ENCODE peak calls at places on chromosomes 16 and 17, in eight cellular contexts. B is NCI-H774, L is NCI-H1092, O is HAP-1, Y is A549, V is NCI-H2081, W is cardiac fibroblast, X is ELF-1. N is an unnamed sample.

GRCh38 chr17:44988256-44988942 is 20.3 kb upstream of the C1QL1 start:
- DNase-seq in B (no peak), V (no peak), X (no peak), Y (no peak), O (no peak), W (no peak), L (no peak), N (no peak)

GRCh38 chr17:65553009-65553645 is 8.3 kb downstream of the AXIN2 start:
- DNase-seq in O (no peak), V (no peak), W (peak; percentile 74), Y (no peak), X (no peak), L (no peak), B (no peak), N (no peak)

GRCh38 chr16:85753559-85753958 is 2.7 kb upstream of the C16orf74 start:
- DNase-seq in V (no peak), O (no peak), X (no peak), W (no peak), L (peak; percentile 29), Y (no peak), B (no peak), N (peak; percentile 77)

GRCh38 chr17:35051183-35051578 is 12.3 kb downstream of the RFFL start:
- DNase-seq in X (no peak), O (no peak), Y (no peak), B (no peak), V (no peak), L (no peak), W (no peak), N (no peak)

GRCh38 chr16:74083582-74083981 is 213.0 kb upstream of the PSMD7 start:
- DNase-seq in L (no peak), W (no peak), O (no peak), V (no peak), Y (no peak), B (no peak), X (no peak), N (no peak)

GRCh38 chr17:74866198-74866835 is 6.5 kb downstream of the FDXR start:
- DNase-seq in O (no peak), V (no peak), Y (no peak), X (no peak), B (no peak), W (no peak), L (no peak), N (no peak)

GRCh38 chr16:2428051-2428786 is 1.0 kb upstream of the CCNF start:
- DNase-seq in B (no peak), X (peak; percentile 74), O (peak; percentile 47), V (no peak), W (peak; percentile 32), Y (no peak), L (no peak), N (peak; percentile 63)

GRCh38 chr17:83149761-83150251 is 70.4 kb downstream of the METRNL start:
- DNase-seq in X (no peak), O (no peak), L (no peak), W (no peak), Y (no peak), V (no peak), B (no peak), N (no peak)

GRCh38 chr16:49700928-49701685 is 154.8 kb downstream of the ZNF423 start:
- DNase-seq in L (peak; percentile 25), B (no peak), O (peak; percentile 33), V (no peak), Y (no peak), W (no peak), X (no peak), N (no peak)

GRCh38 chr17:48439473-48439872 is 9.5 kb upstream of the SKAP1 start:
- DNase-seq in X (no peak), O (no peak), L (no peak), B (no peak), V (no peak), Y (no peak), W (no peak), N (no peak)